ENCODE peak calls at places on chromosomes 2 and 18, in four cellular contexts. Q is sigmoid colon, F is H1, E is stomach. J is an unnamed sample.

GRCh38 chr2:199994296-199994695 is 38.9 kb downstream of the MAIP1 start:
- DNase-seq in Q (no peak), F (no peak), E (no peak), J (no peak)

GRCh38 chr2:132400901-132401240 is 15.7 kb upstream of the GPR39 start:
- DNase-seq in Q (no peak), F (no peak), E (no peak), J (no peak)

GRCh38 chr2:218631837-218632236 is 24.1 kb downstream of the PLCD4 start:
- DNase-seq in Q (no peak), F (no peak), E (no peak), J (no peak)

GRCh38 chr2:129901754-129902415 is 77.6 kb upstream of the RAB6C start:
- DNase-seq in Q (no peak), F (peak; percentile 7), E (peak; percentile 20), J (no peak)

GRCh38 chr2:96088340-96089335 is 27.7 kb downstream of the ADRA2B start:
- DNase-seq in Q (peak; percentile 39), F (peak; percentile 44), E (peak; percentile 23), J (no peak)

GRCh38 chr18:37182340-37183135 is 353.6 kb downstream of the KIAA1328 start:
- DNase-seq in Q (no peak), F (no peak), E (no peak), J (no peak)

GRCh38 chr2:218323526-218324472 is 31.5 kb upstream of the TMBIM1 start:
- DNase-seq in Q (no peak), F (peak; percentile 73), E (no peak), J (peak; percentile 24)

GRCh38 chr18:49899647-49900330 is 86.5 kb upstream of the ACAA2 start:
- DNase-seq in Q (no peak), F (no peak), E (no peak), J (no peak)

GRCh38 chr2:133333189-133333588 is 235.1 kb downstream of the NCKAP5 start:
- DNase-seq in Q (no peak), F (no peak), E (no peak), J (no peak)

DNA sequence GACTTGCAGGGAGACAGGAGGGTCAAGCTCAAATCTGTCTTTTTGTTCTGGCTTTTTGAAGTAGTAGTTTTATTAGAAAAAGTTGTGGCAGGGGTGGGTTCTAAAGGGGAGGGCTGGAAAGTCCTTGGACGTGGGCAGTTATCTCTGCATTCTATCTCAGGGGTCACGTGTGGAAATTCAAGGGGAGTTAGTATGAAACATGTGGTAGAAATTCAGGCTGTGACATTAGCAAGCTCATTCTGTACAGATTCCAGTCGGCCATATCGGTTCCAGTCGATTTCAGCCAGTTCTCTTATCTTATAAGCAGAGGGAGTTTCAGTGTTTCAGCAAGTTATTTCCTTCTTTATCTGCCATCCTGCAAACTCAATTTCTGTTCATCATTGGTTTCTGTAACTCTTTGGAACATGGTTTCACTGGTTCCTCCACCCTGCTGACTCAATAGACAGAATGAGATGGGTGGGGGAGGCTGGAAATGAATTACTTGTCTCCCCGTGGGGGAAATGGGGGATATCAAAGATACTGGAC is 53.0 kb downstream of the RAB27B start:
- DNase-seq in Q (no peak), F (no peak), E (no peak), J (no peak)
- TF ChIP-seq EP300 in Q (no peak), F (no peak), E (no peak), J (no peak)

DNA sequence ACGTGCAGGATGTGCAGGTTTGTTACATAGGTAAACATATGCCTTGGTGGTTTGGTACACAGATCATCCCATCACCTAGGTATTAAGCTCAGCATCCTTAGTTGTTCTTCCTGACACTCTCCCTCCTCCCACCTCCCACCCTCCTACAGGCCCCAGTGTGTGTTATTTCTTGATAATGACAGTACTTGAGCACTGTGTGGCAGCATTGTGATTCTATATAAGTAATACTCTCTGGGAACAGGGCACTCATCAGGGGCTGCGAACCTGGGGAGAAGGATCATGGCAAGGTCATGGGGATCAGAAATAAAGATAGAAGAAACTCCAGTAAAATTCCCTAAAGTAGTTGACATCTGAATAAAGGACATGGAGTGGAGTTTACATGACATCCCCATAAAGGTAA is 1256.2 kb upstream of the CRIM1 start:
- DNase-seq in Q (no peak), F (no peak), E (no peak), J (no peak)
- TF ChIP-seq CTCF in Q (no peak), F (peak; percentile 16), E (no peak), J (no peak)

GRCh38 chr2:158998486-158999248 is 30.2 kb downstream of the TANC1 start:
- DNase-seq in Q (no peak), F (no peak), E (no peak), J (no peak)

GRCh38 chr2:158999458-158999857 is 31.0 kb downstream of the TANC1 start:
- DNase-seq in Q (no peak), F (no peak), E (no peak), J (no peak)

GRCh38 chr2:159002465-159003130 is 34.2 kb downstream of the TANC1 start:
- DNase-seq in Q (no peak), F (no peak), E (no peak), J (no peak)

GRCh38 chr2:158997037-158997785 is 28.8 kb downstream of the TANC1 start:
- DNase-seq in Q (no peak), F (no peak), E (no peak), J (no peak)

DNA sequence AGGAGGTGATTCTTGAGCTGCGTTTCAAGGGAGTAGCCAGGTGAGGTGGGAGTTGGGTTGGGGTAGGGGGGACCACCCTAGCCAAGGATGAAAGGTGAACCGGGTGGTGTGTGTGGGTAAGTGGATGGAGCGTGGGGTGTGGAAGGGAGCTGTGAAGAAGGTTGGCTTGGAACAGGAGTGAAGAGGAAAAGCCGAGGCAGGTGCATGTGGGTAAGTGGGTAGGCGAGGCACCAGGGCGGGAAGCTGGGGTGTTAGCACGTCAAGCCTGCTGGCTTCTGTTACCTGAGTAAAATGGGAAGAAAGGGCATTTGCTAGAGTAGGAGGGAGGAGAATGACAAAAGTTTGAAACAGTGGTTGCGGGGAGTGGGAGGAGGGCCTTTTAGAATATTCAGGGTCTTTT is 31.6 kb downstream of the TANC1 start:
- DNase-seq in Q (no peak), F (no peak), E (no peak), J (no peak)
- H3K4me1 ChIP-seq in Q (peaks cover 19% of the 10 kb centered on the region), F (peaks cover 2% of the 10 kb centered on the region), E (peaks cover 77% of the 10 kb centered on the region), J (peaks cover 5% of the 10 kb centered on the region)

DNA sequence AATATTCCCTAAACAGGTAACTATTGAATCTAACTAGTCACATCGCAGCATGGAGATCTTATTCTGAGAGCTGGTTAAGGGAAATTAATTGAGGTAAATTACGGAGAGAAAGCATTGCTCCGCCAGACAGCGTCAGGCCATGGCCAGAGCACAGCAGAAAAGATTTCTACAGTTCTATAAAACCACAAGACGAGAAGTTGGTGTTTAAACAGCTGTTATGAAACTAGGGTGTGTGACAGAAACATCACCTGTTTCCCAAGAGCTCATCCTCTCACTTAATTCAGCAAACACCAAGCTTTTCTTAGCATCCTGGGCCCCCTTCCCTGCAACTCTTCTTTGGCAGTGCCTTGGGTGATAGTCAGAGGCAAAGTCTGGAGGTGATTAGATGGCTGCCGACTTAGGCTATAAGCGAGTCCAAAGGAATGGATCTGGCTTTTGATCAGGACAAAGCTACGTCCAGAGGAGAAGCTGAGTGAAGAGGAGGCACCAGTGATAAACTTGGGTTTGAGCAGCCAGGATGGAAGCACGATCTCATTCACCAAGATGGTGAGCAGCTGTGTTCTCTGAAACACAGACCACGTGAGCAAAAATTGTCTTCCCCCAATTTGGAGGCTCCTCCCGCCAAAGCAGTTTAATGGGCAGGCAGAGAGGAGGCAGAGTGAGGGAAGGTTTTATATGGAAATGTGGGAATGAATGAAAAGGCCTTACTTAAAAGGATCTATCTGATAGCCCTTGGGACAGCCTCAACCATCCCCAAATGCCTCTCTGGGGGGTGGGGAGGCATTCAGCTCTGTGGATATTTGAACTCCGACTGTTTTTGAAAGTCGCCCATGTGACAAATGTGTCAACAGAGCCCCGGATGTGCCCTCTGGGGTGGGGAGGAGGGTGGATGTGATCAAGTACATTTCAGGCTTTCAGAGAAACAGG is 57.8 kb downstream of the PKDCC start:
- DNase-seq in Q (no peak), F (no peak), E (peak; percentile 45), J (no peak)
- TF ChIP-seq EP300 in Q (no peak), F (no peak), E (no peak), J (peak; percentile 17)

DNA sequence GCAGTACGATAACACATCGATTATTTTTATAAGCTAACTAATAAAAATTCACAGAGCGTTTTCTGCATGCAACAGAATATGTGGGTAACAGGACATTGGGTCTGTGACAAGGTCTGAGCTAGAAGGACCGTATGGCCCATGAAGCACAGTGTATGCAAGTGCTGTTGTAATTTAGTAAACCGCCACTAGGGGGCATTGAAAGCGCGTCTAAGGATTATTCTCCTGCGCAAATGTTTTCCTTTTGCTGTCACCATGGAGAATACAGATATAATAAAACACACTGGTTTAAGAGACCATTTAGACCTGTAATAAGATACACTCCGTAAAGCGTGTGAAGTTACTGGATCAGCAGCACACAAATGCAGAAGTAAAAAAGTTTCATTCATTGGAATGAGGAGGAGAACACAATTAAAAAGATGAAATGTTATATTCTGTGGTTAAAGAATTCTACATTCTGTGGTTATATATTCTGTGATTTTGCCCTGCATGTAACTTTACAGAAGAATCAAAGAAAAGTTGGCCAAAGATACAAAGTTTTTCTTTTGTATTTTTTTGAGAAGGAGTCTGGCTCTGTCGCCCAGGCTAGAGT is 272.5 kb downstream of the AGAP1 start:
- DNase-seq in Q (peak; percentile 82), F (peak; percentile 73), E (peak; percentile 65), J (peak; percentile 88)
- TF ChIP-seq CTCF in Q (peak; percentile 52), F (peak; percentile 69), E (peak; percentile 92), J (peak; percentile 75)

GRCh38 chr2:13584020-13584419 is 867.3 kb downstream of the TRIB2 start:
- DNase-seq in Q (no peak), F (no peak), E (no peak), J (no peak)
- H3K4me1 ChIP-seq in Q (no peaks in the 10 kb centered on the region), F (no peaks in the 10 kb centered on the region), E (no peaks in the 10 kb centered on the region), J (no peaks in the 10 kb centered on the region)

DNA sequence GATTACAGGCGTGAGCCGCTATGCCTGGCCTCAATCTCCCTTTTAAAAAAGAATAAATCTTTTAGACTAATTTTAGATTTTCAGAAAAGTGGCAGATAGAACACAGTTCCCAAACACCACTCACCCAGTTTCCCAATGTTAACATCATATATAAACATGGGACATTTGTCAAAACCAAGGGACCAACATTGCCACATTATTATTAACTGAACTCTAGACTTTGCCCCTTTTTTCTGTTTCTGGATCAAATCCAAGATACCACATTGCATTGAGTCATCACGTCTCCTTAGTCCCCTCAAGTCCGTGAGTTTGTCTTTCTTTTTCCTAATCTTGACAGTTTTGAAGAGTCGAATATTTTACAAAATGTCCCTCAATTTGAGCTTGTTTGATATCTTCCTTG is 2.4 kb downstream of the C2orf42 start:
- DNase-seq in Q (no peak), F (no peak), E (no peak), J (no peak)
- TF ChIP-seq EP300 in Q (no peak), F (no peak), E (no peak), J (no peak)

DNA sequence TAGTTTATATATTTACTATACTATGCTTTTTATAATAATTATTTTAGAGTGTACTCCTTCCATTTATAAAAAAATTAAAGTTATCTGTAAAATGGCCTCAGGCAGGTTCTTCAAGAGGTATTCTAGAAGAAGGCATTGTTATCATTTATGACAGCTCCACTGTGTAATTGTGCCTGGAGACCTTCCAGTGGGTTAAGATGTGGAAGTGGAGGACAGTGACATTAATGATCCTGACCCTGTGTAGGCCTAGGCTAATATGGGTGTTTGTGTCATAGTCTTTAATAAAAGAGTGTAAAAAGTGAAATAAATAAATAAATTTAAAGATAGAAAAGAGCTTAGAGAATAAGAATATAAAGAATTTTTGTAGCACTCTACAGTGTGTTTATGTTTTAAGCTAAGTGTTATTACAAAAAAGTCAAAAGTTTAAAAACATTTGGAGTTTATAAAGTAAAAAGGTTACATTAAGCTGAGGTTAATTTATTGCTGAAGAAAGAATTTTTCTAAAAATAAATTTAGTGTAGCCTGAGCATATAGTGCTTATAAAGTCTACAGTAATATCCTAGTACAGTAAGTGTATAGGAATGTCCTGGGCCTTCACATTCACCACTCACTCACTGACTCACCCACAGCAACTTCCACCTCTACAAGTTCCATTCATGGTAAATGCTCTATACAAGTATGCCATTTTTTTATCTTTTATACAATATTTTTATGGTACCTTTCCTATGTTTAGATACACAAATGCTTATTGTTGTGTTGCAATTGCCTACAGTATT is 190.0 kb upstream of the SESTD1 start:
- DNase-seq in Q (no peak), F (no peak), E (no peak), J (no peak)
- TF ChIP-seq CTCF in Q (no peak), F (no peak), E (no peak), J (no peak)

J was measured in tibial nerve.